ENCODE peak calls at places on chromosomes 5 and 9, in five cellular contexts. One of them, this sample, is unnamed.
A peak's percentile ranks its signal among the peaks of the same experiment; 100 is the strongest.

GRCh38 chr9:83708515-83709158 is 879 bp upstream of the UBQLN1 start:
- DNase-seq in lower lobe of right lung: peak; percentile 91
- DNase-seq in endothelial cell: peak; percentile 40
- DNase-seq in nephron progenitor cell: peak; percentile 57
- DNase-seq in NCI-H1417: no peak
- DNase-seq in this sample: no peak

GRCh38 chr5:119273391-119273839 is 82.4 kb upstream of the TNFAIP8 start:
- DNase-seq in nephron progenitor cell: no peak
- DNase-seq in NCI-H1417: no peak
- DNase-seq in lower lobe of right lung: peak; percentile 69
- DNase-seq in endothelial cell: no peak
- DNase-seq in this sample: no peak

GRCh38 chr5:169356181-169356580 is 55.2 kb upstream of the SLIT3 start:
- DNase-seq in NCI-H1417: no peak
- DNase-seq in nephron progenitor cell: no peak
- DNase-seq in lower lobe of right lung: no peak
- DNase-seq in endothelial cell: no peak
- DNase-seq in this sample: no peak

GRCh38 chr9:2014148-2014547 is 999 bp upstream of the SMARCA2 start:
- DNase-seq in nephron progenitor cell: no peak
- DNase-seq in lower lobe of right lung: no peak
- DNase-seq in endothelial cell: no peak
- DNase-seq in NCI-H1417: no peak
- DNase-seq in this sample: no peak

GRCh38 chr5:43210570-43210969 is 18.5 kb downstream of the NIM1K start:
- DNase-seq in NCI-H1417: no peak
- DNase-seq in endothelial cell: no peak
- DNase-seq in nephron progenitor cell: no peak
- DNase-seq in lower lobe of right lung: no peak
- DNase-seq in this sample: no peak

GRCh38 chr5:34657550-34657921 is 1.4 kb downstream of the RAI14 start:
- DNase-seq in NCI-H1417: peak; percentile 59
- DNase-seq in nephron progenitor cell: peak; percentile 50
- DNase-seq in endothelial cell: peak; percentile 59
- DNase-seq in lower lobe of right lung: no peak
- DNase-seq in this sample: no peak

GRCh38 chr9:14156046-14156445 is 157.9 kb downstream of the NFIB start:
- DNase-seq in NCI-H1417: no peak
- DNase-seq in endothelial cell: no peak
- DNase-seq in nephron progenitor cell: no peak
- DNase-seq in lower lobe of right lung: no peak
- DNase-seq in this sample: no peak

GRCh38 chr5:10034008-10034407 is 215.7 kb downstream of the ATPSCKMT start:
- DNase-seq in endothelial cell: no peak
- DNase-seq in nephron progenitor cell: no peak
- DNase-seq in NCI-H1417: no peak
- DNase-seq in lower lobe of right lung: no peak
- DNase-seq in this sample: peak; percentile 32

GRCh38 chr5:77952811-77953210 is 176.7 kb upstream of the TBCA start:
- DNase-seq in endothelial cell: no peak
- DNase-seq in NCI-H1417: no peak
- DNase-seq in lower lobe of right lung: no peak
- DNase-seq in nephron progenitor cell: no peak
- DNase-seq in this sample: no peak

GRCh38 chr9:76537150-76537646 is 78.2 kb downstream of the GCNT1 start:
- DNase-seq in endothelial cell: no peak
- DNase-seq in NCI-H1417: no peak
- DNase-seq in nephron progenitor cell: no peak
- DNase-seq in lower lobe of right lung: no peak
- DNase-seq in this sample: no peak